ENCODE peak calls at places on chromosomes 1 and 21, in nine cellular contexts. O is suprapubic skin, H is HepG2, P is Peyer's patch, Z is sigmoid colon, U is A549, N is stomach, D is body of pancreas, B is heart left ventricle. V is an unnamed sample. For H3K4me1, the result is how much of the 10 kb centered on the place peaks cover.

GRCh38 chr1:232344791-232345399 is 285.0 kb downstream of the SIPA1L2 start:
- DNase-seq in N (no peak), P (no peak), U (no peak), Z (no peak), O (no peak), B (no peak), D (no peak), H (no peak), V (no peak)

GRCh38 chr1:3740038-3740437 is 12.2 kb upstream of the CCDC27 start:
- DNase-seq in B (no peak), Z (no peak), D (no peak), P (no peak), H (no peak), U (no peak), N (no peak), O (no peak), V (no peak)

GRCh38 chr1:171653796-171654704 is 1.6 kb upstream of the MYOC start:
- DNase-seq in O (no peak), H (no peak), Z (peak), P (no peak), D (peak), N (no peak), B (peak), U (no peak), V (peak)

GRCh38 chr1:97084566-97084965 is 363.0 kb downstream of the PTBP2 start:
- DNase-seq in P (no peak), D (no peak), O (no peak), Z (no peak), B (no peak), N (no peak), H (no peak), U (no peak), V (no peak)

GRCh38 chr1:1068374-1069060 is 5.6 kb downstream of the RNF223 start:
- DNase-seq in D (peak), B (no peak), O (no peak), P (peak), Z (no peak), H (no peak), U (no peak), N (peak), V (no peak)

GRCh38 chr1:6447016-6447817 is 18.8 kb downstream of the TNFRSF25 start:
- DNase-seq in B (no peak), U (no peak), D (no peak), P (no peak), O (no peak), N (no peak), H (peak), Z (no peak), V (no peak)

GRCh38 chr1:221793439-221794078 is 51.7 kb upstream of the DUSP10 start:
- DNase-seq in U (no peak), D (peak), H (no peak), P (peak), Z (no peak), B (no peak), O (no peak), N (no peak), V (no peak)

GRCh38 chr1:156903328-156904091 is 10.0 kb downstream of the PEAR1 start:
- DNase-seq in B (no peak), Z (no peak), N (no peak), D (no peak), O (no peak), P (no peak), U (no peak), H (no peak), V (no peak)

GRCh38 chr1:246214708-246215504 is 292.2 kb downstream of the SMYD3 start:
- DNase-seq in P (peak), N (no peak), B (peak), O (no peak), D (peak), U (no peak), H (no peak), Z (peak), V (no peak)

GRCh38 chr1:68322837-68323687 is 90.7 kb upstream of the WLS start:
- DNase-seq in O (peak), Z (peak), H (no peak), U (no peak), P (no peak), N (no peak), D (no peak), B (no peak), V (peak)

GRCh38 chr21:45406801-45407628 is 2.0 kb downstream of the COL18A1 start:
- DNase-seq in U (peak), D (no peak), N (no peak), P (no peak), H (peak), O (no peak), Z (peak), B (no peak), V (peak)

GRCh38 chr1:2644171-2644570 is 11.4 kb upstream of the MMEL1 start:
- DNase-seq in U (no peak), O (peak), N (peak), P (peak), Z (peak), D (no peak), H (no peak), B (no peak), V (peak)

GRCh38 chr1:84078108-84078823 is 65.8 kb upstream of the PRKACB start:
- DNase-seq in U (peak), Z (peak), P (no peak), H (no peak), N (no peak), D (peak), B (peak), O (peak), V (peak)
- TF ChIP-seq POLR2A in U (no peak), Z (no peak), P (no peak), H (no peak), N (no peak), D (no peak), B (no peak), O (no peak), V (no peak)

DNA sequence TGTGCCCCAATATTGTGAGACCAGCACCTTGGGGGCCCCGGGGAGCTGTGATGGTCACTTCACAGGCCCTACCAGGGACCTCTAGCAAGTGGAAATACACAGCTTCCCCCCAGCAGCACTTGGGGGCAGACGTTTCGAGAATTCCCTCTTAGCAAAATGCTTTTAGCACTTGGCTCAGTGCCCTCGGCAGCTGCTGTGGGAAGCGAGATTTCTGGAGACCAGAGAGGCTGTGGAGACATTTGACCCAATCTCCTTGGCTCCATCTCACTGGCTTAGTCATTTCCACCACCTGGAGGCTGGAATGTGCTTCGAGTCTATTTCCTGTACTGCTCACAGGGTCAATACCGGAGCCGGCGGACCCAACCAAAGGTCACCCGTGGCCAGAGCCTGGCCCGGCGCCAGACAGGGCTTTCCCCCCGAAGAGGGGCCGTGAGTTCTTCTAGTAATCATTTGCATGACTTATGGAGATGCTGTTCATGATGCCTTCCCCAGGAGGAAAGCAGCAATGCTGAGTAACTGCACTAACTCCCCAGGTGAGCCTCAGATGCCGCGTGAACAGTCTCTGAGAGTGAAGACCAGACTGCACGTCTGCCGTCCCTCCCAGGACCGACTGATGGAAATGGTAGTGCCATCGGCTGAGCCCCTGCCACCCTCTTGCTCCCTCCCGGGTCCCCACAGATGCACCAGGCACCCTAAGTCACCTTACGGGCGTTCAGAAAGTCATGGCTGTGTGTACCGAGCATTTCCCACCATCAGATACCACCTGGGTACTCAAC is 4.4 kb upstream of the C2CD2 start:
- DNase-seq in Z (peak), B (peak), U (peak), N (peak), D (peak), H (peak), O (no peak), P (peak), V (peak)
- H3K4me1 ChIP-seq in Z (under half), B (under half), U (under half), N (under half), D (under half), H (half or more), O (under half), P (under half), V (under half)

GRCh38 chr1:58815069-58815679 is 31.3 kb upstream of the JUN start:
- DNase-seq in B (peak), N (peak), U (peak), H (peak), O (peak), P (peak), Z (peak), D (peak), V (peak)
- TF ChIP-seq POLR2A in B (no peak), N (no peak), U (peak), H (no peak), O (no peak), P (peak), Z (no peak), D (peak), V (no peak)

GRCh38 chr1:8646189-8646588 is 171.3 kb downstream of the RERE start:
- DNase-seq in N (no peak), D (no peak), O (no peak), H (no peak), Z (no peak), P (no peak), U (no peak), B (no peak), V (no peak)
- H3K4me1 ChIP-seq in N (half or more), D (half or more), O (under half), H (half or more), Z (under half), P (under half), U (under half), B (under half), V (under half)

DNA sequence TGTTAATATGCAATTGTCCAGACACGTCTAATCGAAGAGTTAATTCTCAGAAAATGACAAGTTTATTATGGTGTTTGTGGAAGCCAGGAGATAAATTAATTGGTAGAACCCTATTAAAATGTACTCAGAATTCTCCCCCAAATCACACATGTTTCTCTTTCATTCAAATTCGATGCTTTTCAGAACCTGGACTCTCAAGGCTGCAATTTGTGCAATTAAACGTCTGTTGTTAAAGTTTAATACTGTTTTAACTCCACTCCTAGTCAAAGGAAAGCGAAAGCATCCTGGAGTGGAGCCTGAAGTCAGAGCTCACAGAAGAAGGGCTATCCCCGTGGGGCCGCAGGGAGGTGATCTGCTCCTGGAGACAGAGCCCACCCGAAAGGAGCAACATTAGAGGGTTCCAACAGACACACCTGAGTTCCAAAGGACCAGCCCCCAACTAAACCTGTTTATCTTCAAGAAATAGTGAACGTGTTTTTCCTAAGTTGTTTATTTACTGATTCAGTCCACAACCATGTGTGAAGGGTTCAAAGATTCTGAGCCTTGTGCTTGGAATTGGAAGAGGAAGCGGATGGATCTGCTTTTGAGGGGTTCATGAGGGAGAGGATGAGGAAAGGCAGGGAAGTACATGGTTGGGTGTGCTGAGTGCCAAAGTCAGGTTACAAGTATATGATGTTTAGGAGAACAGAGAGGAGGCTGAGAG is 68.0 kb upstream of the AKT3 start:
- DNase-seq in H (no peak), B (no peak), O (no peak), P (no peak), D (no peak), N (no peak), Z (no peak), U (no peak), V (peak)
- TF ChIP-seq POLR2A in H (no peak), B (no peak), O (no peak), P (no peak), D (no peak), N (no peak), Z (no peak), U (no peak), V (no peak)

GRCh38 chr1:223720987-223721591 is 8.8 kb downstream of the CAPN2 start:
- DNase-seq in H (no peak), N (peak), D (peak), Z (no peak), P (peak), O (no peak), U (peak), B (no peak), V (peak)

GRCh38 chr1:223716302-223716862 is 4.0 kb downstream of the CAPN2 start:
- DNase-seq in P (peak), N (no peak), Z (no peak), H (no peak), B (no peak), D (no peak), O (no peak), U (no peak), V (no peak)

GRCh38 chr1:223717123-223717522 is 4.8 kb downstream of the CAPN2 start:
- DNase-seq in U (no peak), H (no peak), B (no peak), P (no peak), D (no peak), O (no peak), N (no peak), Z (no peak), V (no peak)

GRCh38 chr1:223717695-223718363 is 5.5 kb downstream of the CAPN2 start:
- DNase-seq in Z (no peak), D (no peak), U (no peak), N (no peak), H (no peak), B (no peak), P (no peak), O (no peak), V (no peak)

GRCh38 chr1:223718850-223719249 is 6.5 kb downstream of the CAPN2 start:
- DNase-seq in O (no peak), D (no peak), U (peak), N (no peak), H (no peak), Z (no peak), P (no peak), B (no peak), V (no peak)
- H3K4me1 ChIP-seq in O (half or more), D (under half), U (half or more), N (half or more), H (under half), Z (under half), P (under half), B (half or more), V (under half)

GRCh38 chr1:15848929-15849774 is 1.6 kb downstream of the SPEN start:
- DNase-seq in D (peak), Z (peak), U (peak), P (peak), H (peak), B (peak), O (peak), N (peak), V (peak)
- TF ChIP-seq POLR2A in D (peak), Z (peak), U (no peak), P (peak), H (peak), B (peak), O (peak), N (no peak), V (peak)

GRCh38 chr1:8473121-8473891 is 155.4 kb downstream of the SLC45A1 start:
- DNase-seq in N (no peak), D (no peak), P (no peak), B (no peak), H (peak), Z (no peak), U (no peak), O (no peak), V (no peak)

GRCh38 chr1:8476021-8476420 is 158.1 kb downstream of the SLC45A1 start:
- DNase-seq in O (no peak), B (no peak), D (no peak), N (no peak), U (no peak), Z (no peak), P (no peak), H (no peak), V (no peak)

GRCh38 chr1:8474369-8474768 is 156.5 kb downstream of the SLC45A1 start:
- DNase-seq in O (no peak), P (no peak), H (no peak), D (no peak), U (no peak), Z (no peak), B (no peak), N (no peak), V (no peak)

GRCh38 chr1:8472668-8473067 is 154.8 kb downstream of the SLC45A1 start:
- DNase-seq in O (no peak), D (no peak), H (no peak), B (no peak), U (no peak), N (no peak), Z (no peak), P (no peak), V (no peak)

DNA sequence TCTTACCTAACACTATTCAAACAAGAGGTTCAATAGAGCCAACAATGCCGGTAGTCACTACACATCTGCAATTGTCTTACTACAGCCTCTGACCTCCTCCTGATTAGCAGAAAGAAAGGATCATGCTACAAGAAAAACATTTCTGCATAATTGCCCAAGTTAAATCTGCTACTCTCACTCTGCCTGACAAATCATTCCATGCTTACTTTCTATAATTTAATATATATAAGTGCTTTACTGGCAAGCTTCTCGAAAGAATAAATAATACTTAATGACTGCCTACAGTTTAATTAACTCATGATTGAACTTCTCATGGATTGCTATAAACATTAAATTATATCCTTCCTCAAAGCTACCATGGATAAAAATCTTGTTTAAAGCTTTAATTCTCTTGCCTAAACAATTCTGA is 156.0 kb downstream of the SLC45A1 start:
- DNase-seq in D (no peak), N (no peak), O (no peak), P (no peak), Z (no peak), B (no peak), U (no peak), H (peak), V (no peak)
- H3K4me1 ChIP-seq in D (under half), N (under half), O (under half), P (under half), Z (under half), B (under half), U (under half), H (half or more), V (under half)

V was measured in ovary.